ENCODE peak calls at places on chromosomes 7 and 10, in five cellular contexts. K is pancreas, T is OCI-LY7, M is B cell, A is right lobe of liver. Q is an unnamed sample.

GRCh38 chr7:1418505-1419309 is 40.6 kb downstream of the MICALL2 start:
- DNase-seq in K (no peak), T (peak), M (no peak), A (no peak), Q (no peak)

GRCh38 chr7:71430246-71430645 is 298.3 kb downstream of the GALNT17 start:
- DNase-seq in K (no peak), T (no peak), M (no peak), A (no peak), Q (no peak)

GRCh38 chr7:41538810-41539724 is 163.8 kb downstream of the INHBA start:
- DNase-seq in K (no peak), T (no peak), M (no peak), A (no peak), Q (no peak)

GRCh38 chr7:44762726-44763522 is 14.3 kb downstream of the ZMIZ2 start:
- DNase-seq in K (no peak), T (no peak), M (no peak), A (no peak), Q (no peak)

GRCh38 chr10:56095506-56096225 is 265.4 kb downstream of the ZWINT start:
- DNase-seq in K (no peak), T (no peak), M (no peak), A (peak), Q (no peak)

GRCh38 chr7:80078159-80078731 is 56.4 kb upstream of the GNAI1 start:
- DNase-seq in K (no peak), T (no peak), M (no peak), A (no peak), Q (no peak)

GRCh38 chr10:12663863-12664262 is 314.5 kb downstream of the CAMK1D start:
- DNase-seq in K (no peak), T (no peak), M (no peak), A (no peak), Q (no peak)

GRCh38 chr10:5663692-5664427 is 2.5 kb downstream of the ASB13 start:
- DNase-seq in K (no peak), T (peak), M (no peak), A (no peak), Q (no peak)

GRCh38 chr10:1094112-1095057 is 38.2 kb downstream of the WDR37 start:
- DNase-seq in K (no peak), T (no peak), M (no peak), A (peak), Q (no peak)

GRCh38 chr10:83680470-83680891 is 458.8 kb upstream of the GHITM start:
- DNase-seq in K (no peak), T (peak), M (no peak), A (no peak), Q (no peak)

GRCh38 chr7:132202541-132202940 is 373.7 kb downstream of the PLXNA4 start:
- DNase-seq in K (no peak), T (no peak), M (no peak), A (no peak), Q (no peak)

GRCh38 chr7:99141756-99142726 is 1.9 kb downstream of the SMURF1 start:
- DNase-seq in K (peak), T (peak), M (peak), A (peak), Q (peak)

GRCh38 chr7:98293265-98293664 is 11.8 kb downstream of the BRI3 start:
- DNase-seq in K (no peak), T (no peak), M (no peak), A (no peak), Q (no peak)

GRCh38 chr10:111546216-111546615 is 469.4 kb downstream of the ADRA2A start:
- DNase-seq in K (no peak), T (no peak), M (no peak), A (no peak), Q (no peak)
- TF ChIP-seq CTCF in K (no peak), T (no peak), M (no peak), A (no peak), Q (no peak)

GRCh38 chr10:32692174-32692573 is 246.2 kb downstream of the CCDC7 start:
- DNase-seq in K (no peak), T (no peak), M (no peak), A (no peak), Q (no peak)

GRCh38 chr10:32687546-32687945 is 241.6 kb downstream of the CCDC7 start:
- DNase-seq in K (no peak), T (no peak), M (no peak), A (no peak), Q (no peak)

GRCh38 chr10:32693441-32693979 is 247.6 kb downstream of the CCDC7 start:
- DNase-seq in K (no peak), T (no peak), M (no peak), A (no peak), Q (no peak)
- TF ChIP-seq CTCF in K (no peak), T (no peak), M (no peak), A (no peak), Q (no peak)

GRCh38 chr10:100562806-100563293 is 27.1 kb downstream of the HIF1AN start:
- DNase-seq in K (peak), T (no peak), M (no peak), A (no peak), Q (no peak)
- TF ChIP-seq CTCF in K (no peak), T (peak), M (no peak), A (no peak), Q (no peak)

GRCh38 chr10:27383595-27384542 is 120.2 kb upstream of the RAB18 start:
- DNase-seq in K (no peak), T (no peak), M (no peak), A (no peak), Q (no peak)

GRCh38 chr10:27380929-27381358 is 123.2 kb upstream of the RAB18 start:
- DNase-seq in K (no peak), T (no peak), M (no peak), A (no peak), Q (no peak)
- TF ChIP-seq CTCF in K (no peak), T (no peak), M (no peak), A (no peak), Q (no peak)

DNA sequence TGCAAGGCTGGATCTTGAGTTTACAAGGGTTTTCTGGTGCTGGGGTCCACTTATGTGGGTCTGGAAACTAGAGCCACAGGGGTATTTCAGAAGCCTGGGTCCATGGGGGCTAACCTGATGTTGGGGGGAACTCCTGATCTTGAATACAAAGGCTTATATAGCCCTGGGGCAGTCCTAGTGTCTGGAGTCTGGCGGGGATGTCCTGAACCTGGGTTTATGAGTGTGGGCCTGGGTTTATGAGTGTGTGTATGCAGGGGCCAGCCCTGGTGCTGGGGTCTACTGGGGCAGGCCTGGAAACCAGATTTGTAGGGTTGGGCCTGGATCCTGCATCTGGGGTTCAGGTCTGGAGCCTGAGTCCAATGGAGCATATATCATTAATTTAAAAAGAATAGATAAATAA is 146.5 kb upstream of the C1GALT1 start:
- DNase-seq in K (no peak), T (no peak), M (no peak), A (no peak), Q (no peak)
- TF ChIP-seq CTCF in K (no peak), T (no peak), M (no peak), A (no peak), Q (no peak)

DNA sequence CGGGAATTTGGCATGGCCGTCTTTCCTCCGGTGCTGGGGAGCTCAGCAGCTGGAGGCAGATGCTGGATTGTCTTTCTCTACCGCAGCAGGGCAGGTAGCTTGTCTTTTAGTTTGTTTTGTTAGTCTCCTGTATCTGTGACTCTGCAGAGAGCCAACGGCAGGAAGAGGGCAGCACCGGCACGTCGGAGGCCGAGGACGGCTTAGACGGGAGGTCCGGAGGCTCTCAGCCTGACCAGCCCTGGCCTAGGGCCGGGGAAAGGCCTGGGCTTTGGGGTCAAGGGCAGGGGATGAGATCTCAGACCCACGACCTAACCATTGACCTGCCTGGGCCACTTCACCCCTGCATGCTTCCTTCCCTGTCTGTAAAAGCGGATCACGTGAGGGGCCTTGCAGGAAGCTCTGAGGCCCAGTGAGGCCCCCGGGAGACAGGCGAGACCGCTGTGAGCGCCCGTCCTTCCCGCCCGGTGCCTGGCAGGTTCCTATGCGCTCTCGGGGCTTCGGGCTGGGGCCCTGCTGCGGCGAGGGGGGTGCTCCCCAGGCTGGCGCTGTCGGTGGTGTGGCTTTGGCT is 72.7 kb downstream of the LHPP start:
- DNase-seq in K (no peak), T (peak), M (peak), A (no peak), Q (no peak)
- TF ChIP-seq CTCF in K (no peak), T (peak), M (peak), A (peak), Q (peak)

Q was measured in heart left ventricle.